ENCODE peak calls at places on chromosomes 3 and 15, in nine cellular contexts. M is psoas muscle, L is heart left ventricle, K is IMR-90, C is colonic mucosa, N is cardiac muscle cell, I is esophagus squamous epithelium, B is tibial artery, F is stomach. E is an unnamed sample.

GRCh38 chr3:33440578-33441321 is 545 bp upstream of the UBP1 start:
- DNase-seq in N (peak), M (peak), B (peak), F (peak), I (peak), L (peak), C (peak), K (peak), E (peak)

GRCh38 chr3:162978136-162978535 is 1481.5 kb downstream of the OTOL1 start:
- DNase-seq in B (no peak), C (no peak), K (no peak), F (no peak), M (no peak), L (no peak), I (no peak), N (no peak), E (no peak)

GRCh38 chr15:82105458-82106205 is 59.8 kb upstream of the MEX3B start:
- DNase-seq in B (no peak), L (no peak), I (no peak), N (no peak), K (peak), M (no peak), C (no peak), F (no peak), E (no peak)

GRCh38 chr3:171559586-171559985 is 99.4 kb upstream of the TNIK start:
- DNase-seq in B (no peak), N (no peak), F (no peak), C (no peak), L (no peak), K (no peak), M (no peak), I (no peak), E (no peak)

GRCh38 chr15:57172925-57173324 is 203.4 kb upstream of the CGNL1 start:
- DNase-seq in F (no peak), N (no peak), L (no peak), C (no peak), B (no peak), I (no peak), K (peak), M (no peak), E (no peak)

GRCh38 chr3:156606729-156607128 is 51.8 kb upstream of the SSR3 start:
- DNase-seq in C (no peak), L (no peak), F (no peak), K (no peak), B (no peak), M (no peak), N (no peak), I (no peak), E (no peak)

GRCh38 chr3:149163066-149163465 is 33.6 kb downstream of the HPS3 start:
- DNase-seq in K (no peak), L (no peak), N (no peak), F (no peak), M (no peak), C (no peak), B (no peak), I (no peak), E (no peak)

GRCh38 chr3:186668426-186668825 is 2.6 kb downstream of the HRG start:
- DNase-seq in N (no peak), L (no peak), C (no peak), B (no peak), F (no peak), I (no peak), K (no peak), M (no peak), E (no peak)

DNA sequence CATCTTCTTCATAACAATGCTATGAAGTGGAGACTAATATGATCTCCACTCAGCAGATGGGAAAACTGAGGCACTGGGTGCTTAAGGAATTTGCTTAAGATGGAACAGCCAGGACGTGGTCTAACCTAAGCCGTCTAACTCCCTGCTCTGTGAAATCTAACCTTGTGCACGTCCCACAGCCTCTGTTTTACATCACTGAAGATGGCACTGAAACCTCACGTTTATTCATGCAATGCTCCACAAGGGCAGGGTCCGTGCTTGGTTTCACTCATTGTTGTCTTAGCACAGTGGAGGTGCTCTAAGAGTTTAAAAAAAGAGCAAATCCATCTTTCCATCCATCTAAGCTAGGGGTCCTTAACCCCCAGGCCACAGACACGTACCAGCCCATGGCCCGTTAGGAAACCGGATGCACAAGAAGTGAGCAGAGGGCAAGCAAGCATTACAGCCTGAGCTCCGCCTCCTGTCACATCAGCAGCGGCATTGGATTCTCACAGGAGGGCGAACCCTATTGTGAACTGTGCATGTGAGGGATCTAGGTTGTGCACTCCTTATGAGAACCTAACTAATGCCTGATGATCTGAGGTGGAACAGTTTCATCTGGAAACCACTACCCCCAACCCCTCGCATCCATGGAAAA is 118.0 kb downstream of the FOXP1 start:
- DNase-seq in N (no peak), M (no peak), K (no peak), F (no peak), C (no peak), I (no peak), L (no peak), B (no peak), E (no peak)
- H3K4me3 ChIP-seq in N (no peak), M (no peak), K (no peak), F (no peak), C (no peak), I (no peak), L (no peak), B (no peak), E (no peak)

DNA sequence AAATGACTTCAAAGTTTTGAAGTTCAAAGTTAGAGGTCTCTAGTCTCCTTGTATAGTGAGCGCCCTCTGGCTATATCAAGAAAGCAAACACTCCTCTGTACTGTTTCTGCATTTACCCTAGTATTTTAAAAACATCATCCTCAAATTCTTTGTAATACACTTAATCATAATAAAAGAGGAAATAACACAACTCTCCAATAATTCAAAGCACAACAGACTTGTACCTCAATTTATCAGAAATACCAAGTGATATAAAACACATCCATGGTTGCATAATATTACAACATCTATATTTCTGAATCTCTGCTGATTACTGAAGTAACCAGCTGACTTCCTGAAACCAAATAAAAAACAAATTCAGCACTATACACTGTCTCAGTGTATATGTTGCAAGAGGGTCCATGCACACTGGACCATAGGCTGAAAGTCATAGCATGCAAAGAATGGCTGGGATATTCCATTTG is 12.5 kb downstream of the PLOD2 start:
- DNase-seq in L (no peak), C (no peak), F (no peak), B (no peak), M (no peak), I (no peak), K (peak), N (no peak), E (no peak)
- TF ChIP-seq CTCF in L (peak), C (no peak), F (no peak), B (no peak), M (no peak), I (no peak), K (peak), N (peak), E (no peak)

GRCh38 chr3:98855811-98856400 is 45.6 kb downstream of the DCBLD2 start:
- DNase-seq in F (no peak), N (no peak), I (no peak), L (no peak), M (no peak), C (no peak), B (no peak), K (peak), E (no peak)
- H3K27ac ChIP-seq in F (no peak), N (no peak), I (no peak), L (no peak), M (no peak), C (no peak), B (no peak), K (no peak), E (no peak)

DNA sequence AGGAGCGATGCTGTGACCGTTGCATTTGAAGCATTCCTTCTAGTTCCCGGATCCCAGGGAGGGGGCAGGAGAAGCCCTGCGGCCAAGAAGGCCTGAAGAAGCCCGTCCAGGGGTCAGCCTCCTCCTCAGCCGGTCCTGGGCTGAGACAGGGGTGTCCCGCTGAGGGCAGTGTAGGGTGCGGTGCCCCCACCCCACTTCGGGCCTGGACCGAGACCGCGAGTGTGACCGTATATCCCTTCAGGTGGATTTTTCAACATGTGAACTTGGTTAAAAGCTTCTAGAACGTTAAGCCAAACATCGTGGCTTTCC is 2.8 kb downstream of the OCA2 start:
- DNase-seq in M (no peak), I (no peak), L (no peak), B (no peak), C (no peak), F (no peak), N (no peak), K (no peak), E (no peak)
- H3K4me3 ChIP-seq in M (peak), I (peak), L (peak), B (peak), C (peak), F (peak), N (peak), K (peak), E (peak)

DNA sequence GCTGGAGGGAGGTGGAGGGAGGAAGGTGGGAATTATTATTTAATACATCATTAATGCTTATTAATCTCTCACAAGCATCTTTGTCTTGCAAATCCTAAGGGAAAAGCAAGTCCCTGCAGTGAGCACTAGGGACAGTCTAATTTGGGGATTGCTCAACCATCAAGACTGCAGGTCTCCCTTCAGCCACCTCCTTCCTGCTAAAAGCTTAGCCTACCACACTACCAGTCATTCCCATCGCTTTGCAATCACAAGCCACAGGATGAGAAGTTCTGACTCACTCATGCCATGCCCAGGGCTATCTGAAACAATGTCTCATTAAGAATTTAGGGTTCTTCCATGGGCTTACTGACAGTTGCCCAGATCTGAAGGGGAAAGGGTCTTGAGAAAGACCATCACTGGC is 51.0 kb upstream of the EIF1B start:
- DNase-seq in L (no peak), N (no peak), C (no peak), M (no peak), K (peak), I (no peak), F (no peak), B (no peak), E (no peak)
- TF ChIP-seq CTCF in L (no peak), N (no peak), C (no peak), M (no peak), K (no peak), I (no peak), F (no peak), B (no peak), E (no peak)